ENCODE peak calls at places on chromosome 3, in seven cellular contexts. One of them, this sample, is unnamed.

GRCh38 chr3:100875239-100875638 is 118.0 kb downstream of the ABI3BP start:
- DNase-seq in uterus: peak; percentile 41
- DNase-seq in OCI-LY7: no peak
- DNase-seq in IMR-90: peak; percentile 88
- DNase-seq in CD4-positive, CD25-positive, alpha-beta regulatory T cell: no peak
- DNase-seq in ovary: peak; percentile 44
- DNase-seq in esophagus squamous epithelium: no peak
- DNase-seq in this sample: peak; percentile 70

GRCh38 chr3:188863999-188864406 is 307.8 kb upstream of the TPRG1 start:
- DNase-seq in uterus: no peak
- DNase-seq in OCI-LY7: no peak
- DNase-seq in IMR-90: peak; percentile 72
- DNase-seq in CD4-positive, CD25-positive, alpha-beta regulatory T cell: no peak
- DNase-seq in ovary: no peak
- DNase-seq in esophagus squamous epithelium: no peak
- DNase-seq in this sample: peak; percentile 53

GRCh38 chr3:140753865-140754754 is 76.2 kb downstream of the TRIM42 start:
- DNase-seq in uterus: no peak
- DNase-seq in OCI-LY7: peak; percentile 73
- DNase-seq in IMR-90: no peak
- DNase-seq in CD4-positive, CD25-positive, alpha-beta regulatory T cell: peak; percentile 5
- DNase-seq in ovary: no peak
- DNase-seq in esophagus squamous epithelium: no peak
- DNase-seq in this sample: no peak

GRCh38 chr3:195550723-195551122 is 7.6 kb upstream of the PPP1R2 start:
- DNase-seq in uterus: no peak
- DNase-seq in OCI-LY7: no peak
- DNase-seq in IMR-90: no peak
- DNase-seq in CD4-positive, CD25-positive, alpha-beta regulatory T cell: no peak
- DNase-seq in ovary: no peak
- DNase-seq in esophagus squamous epithelium: no peak
- DNase-seq in this sample: no peak

GRCh38 chr3:194206375-194206774 is 70.4 kb downstream of the HES1 start:
- DNase-seq in uterus: peak; percentile 80
- DNase-seq in OCI-LY7: no peak
- DNase-seq in IMR-90: peak; percentile 2
- DNase-seq in CD4-positive, CD25-positive, alpha-beta regulatory T cell: no peak
- DNase-seq in ovary: no peak
- DNase-seq in esophagus squamous epithelium: no peak
- DNase-seq in this sample: peak; percentile 52

GRCh38 chr3:64164309-64164708 is 61.0 kb downstream of the PRICKLE2 start:
- DNase-seq in uterus: no peak
- DNase-seq in OCI-LY7: no peak
- DNase-seq in IMR-90: no peak
- DNase-seq in CD4-positive, CD25-positive, alpha-beta regulatory T cell: no peak
- DNase-seq in ovary: no peak
- DNase-seq in esophagus squamous epithelium: no peak
- DNase-seq in this sample: no peak

GRCh38 chr3:10090181-10090580 is 17.9 kb downstream of the FANCD2OS start:
- DNase-seq in uterus: no peak
- DNase-seq in OCI-LY7: no peak
- DNase-seq in IMR-90: no peak
- DNase-seq in CD4-positive, CD25-positive, alpha-beta regulatory T cell: no peak
- DNase-seq in ovary: no peak
- DNase-seq in esophagus squamous epithelium: no peak
- DNase-seq in this sample: no peak

GRCh38 chr3:178588593-178588992 is 52.4 kb downstream of the KCNMB2 start:
- DNase-seq in uterus: no peak
- DNase-seq in OCI-LY7: no peak
- DNase-seq in IMR-90: no peak
- DNase-seq in CD4-positive, CD25-positive, alpha-beta regulatory T cell: no peak
- DNase-seq in ovary: no peak
- DNase-seq in esophagus squamous epithelium: no peak
- DNase-seq in this sample: no peak

GRCh38 chr3:68876112-68876713 is 56.1 kb downstream of the TAFA4 start:
- DNase-seq in uterus: no peak
- DNase-seq in OCI-LY7: peak; percentile 66
- DNase-seq in IMR-90: peak; percentile 74
- DNase-seq in CD4-positive, CD25-positive, alpha-beta regulatory T cell: peak; percentile 73
- DNase-seq in ovary: no peak
- DNase-seq in esophagus squamous epithelium: no peak
- DNase-seq in this sample: peak; percentile 82

GRCh38 chr3:15327941-15328340 is 4.4 kb downstream of the SH3BP5 start:
- DNase-seq in uterus: peak; percentile 55
- DNase-seq in OCI-LY7: peak; percentile 71
- DNase-seq in IMR-90: peak; percentile 43
- DNase-seq in CD4-positive, CD25-positive, alpha-beta regulatory T cell: peak; percentile 68
- DNase-seq in ovary: no peak
- DNase-seq in esophagus squamous epithelium: no peak
- DNase-seq in this sample: no peak

GRCh38 chr3:71517206-71517855 is 66.2 kb downstream of the FOXP1 start:
- DNase-seq in uterus: no peak
- DNase-seq in OCI-LY7: no peak
- DNase-seq in IMR-90: no peak
- DNase-seq in CD4-positive, CD25-positive, alpha-beta regulatory T cell: no peak
- DNase-seq in ovary: no peak
- DNase-seq in esophagus squamous epithelium: no peak
- DNase-seq in this sample: no peak

GRCh38 chr3:53320697-53321096 is 26.6 kb downstream of the DCP1A start:
- DNase-seq in uterus: no peak
- DNase-seq in OCI-LY7: no peak
- DNase-seq in IMR-90: peak; percentile 28
- DNase-seq in CD4-positive, CD25-positive, alpha-beta regulatory T cell: no peak
- DNase-seq in ovary: no peak
- DNase-seq in esophagus squamous epithelium: no peak
- DNase-seq in this sample: no peak

GRCh38 chr3:3625461-3626271 is 173.6 kb upstream of the LRRN1 start:
- DNase-seq in uterus: no peak
- DNase-seq in OCI-LY7: no peak
- DNase-seq in IMR-90: no peak
- DNase-seq in CD4-positive, CD25-positive, alpha-beta regulatory T cell: no peak
- DNase-seq in ovary: no peak
- DNase-seq in esophagus squamous epithelium: no peak
- DNase-seq in this sample: no peak

GRCh38 chr3:144496116-144496835 is 524.7 kb downstream of the DIPK2A start:
- DNase-seq in uterus: no peak
- DNase-seq in OCI-LY7: no peak
- DNase-seq in IMR-90: no peak
- DNase-seq in CD4-positive, CD25-positive, alpha-beta regulatory T cell: no peak
- DNase-seq in ovary: no peak
- DNase-seq in esophagus squamous epithelium: no peak
- DNase-seq in this sample: no peak

GRCh38 chr3:48765376-48765775 is 48.4 kb upstream of the IP6K2 start:
- DNase-seq in uterus: no peak
- DNase-seq in OCI-LY7: peak; percentile 28
- DNase-seq in IMR-90: no peak
- DNase-seq in CD4-positive, CD25-positive, alpha-beta regulatory T cell: peak; percentile 33
- DNase-seq in ovary: no peak
- DNase-seq in esophagus squamous epithelium: no peak
- DNase-seq in this sample: peak; percentile 26

GRCh38 chr3:43784640-43785011 is 93.9 kb downstream of the ABHD5 start:
- DNase-seq in uterus: no peak
- DNase-seq in OCI-LY7: no peak
- DNase-seq in IMR-90: no peak
- DNase-seq in CD4-positive, CD25-positive, alpha-beta regulatory T cell: no peak
- DNase-seq in ovary: no peak
- DNase-seq in esophagus squamous epithelium: no peak
- DNase-seq in this sample: no peak

GRCh38 chr3:190528721-190529120 is 14.8 kb downstream of the IL1RAP start:
- DNase-seq in uterus: no peak
- DNase-seq in OCI-LY7: no peak
- DNase-seq in IMR-90: no peak
- DNase-seq in CD4-positive, CD25-positive, alpha-beta regulatory T cell: no peak
- DNase-seq in ovary: no peak
- DNase-seq in esophagus squamous epithelium: no peak
- DNase-seq in this sample: no peak
- H3K4me1 ChIP-seq in uterus: peaks cover 4% of the 10 kb centered on the region
- H3K4me1 ChIP-seq in OCI-LY7: no peaks in the 10 kb centered on the region
- H3K4me1 ChIP-seq in IMR-90: peaks cover 13% of the 10 kb centered on the region
- H3K4me1 ChIP-seq in CD4-positive, CD25-positive, alpha-beta regulatory T cell: no peaks in the 10 kb centered on the region
- H3K4me1 ChIP-seq in ovary: peaks cover 3% of the 10 kb centered on the region
- H3K4me1 ChIP-seq in esophagus squamous epithelium: peaks cover 12% of the 10 kb centered on the region
- H3K4me1 ChIP-seq in this sample: peaks cover 21% of the 10 kb centered on the region

GRCh38 chr3:106728315-106728821 is 648.9 kb upstream of the CCDC54 start:
- DNase-seq in uterus: no peak
- DNase-seq in OCI-LY7: no peak
- DNase-seq in IMR-90: peak; percentile 98
- DNase-seq in CD4-positive, CD25-positive, alpha-beta regulatory T cell: no peak
- DNase-seq in ovary: no peak
- DNase-seq in esophagus squamous epithelium: no peak
- DNase-seq in this sample: no peak
- H3K4me3 ChIP-seq in uterus: no peak overlapping the region
- H3K4me3 ChIP-seq in OCI-LY7: no peak overlapping the region
- H3K4me3 ChIP-seq in IMR-90: peak overlapping the region; percentile 33
- H3K4me3 ChIP-seq in CD4-positive, CD25-positive, alpha-beta regulatory T cell: no peak overlapping the region
- H3K4me3 ChIP-seq in ovary: no peak overlapping the region
- H3K4me3 ChIP-seq in esophagus squamous epithelium: no peak overlapping the region
- H3K4me3 ChIP-seq in this sample: no peak overlapping the region

GRCh38 chr3:190044142-190044541 is 76.6 kb downstream of the P3H2 start:
- DNase-seq in uterus: no peak
- DNase-seq in OCI-LY7: no peak
- DNase-seq in IMR-90: peak; percentile 74
- DNase-seq in CD4-positive, CD25-positive, alpha-beta regulatory T cell: no peak
- DNase-seq in ovary: no peak
- DNase-seq in esophagus squamous epithelium: no peak
- DNase-seq in this sample: no peak
- H3K27ac ChIP-seq in uterus: no peak overlapping the region
- H3K27ac ChIP-seq in OCI-LY7: no peak overlapping the region
- H3K27ac ChIP-seq in IMR-90: no peak overlapping the region
- H3K27ac ChIP-seq in CD4-positive, CD25-positive, alpha-beta regulatory T cell: no peak overlapping the region
- H3K27ac ChIP-seq in ovary: no peak overlapping the region
- H3K27ac ChIP-seq in esophagus squamous epithelium: no peak overlapping the region
- H3K27ac ChIP-seq in this sample: peak overlapping the region; percentile 27

GRCh38 chr3:150434263-150434662 is 26.2 kb downstream of the TSC22D2 start:
- DNase-seq in uterus: no peak
- DNase-seq in OCI-LY7: no peak
- DNase-seq in IMR-90: no peak
- DNase-seq in CD4-positive, CD25-positive, alpha-beta regulatory T cell: no peak
- DNase-seq in ovary: no peak
- DNase-seq in esophagus squamous epithelium: no peak
- DNase-seq in this sample: no peak
- H3K4me1 ChIP-seq in uterus: peaks cover 5% of the 10 kb centered on the region
- H3K4me1 ChIP-seq in OCI-LY7: no peaks in the 10 kb centered on the region
- H3K4me1 ChIP-seq in IMR-90: peaks cover 5% of the 10 kb centered on the region
- H3K4me1 ChIP-seq in CD4-positive, CD25-positive, alpha-beta regulatory T cell: no peaks in the 10 kb centered on the region
- H3K4me1 ChIP-seq in ovary: no peaks in the 10 kb centered on the region
- H3K4me1 ChIP-seq in esophagus squamous epithelium: no peaks in the 10 kb centered on the region
- H3K4me1 ChIP-seq in this sample: peaks cover 27% of the 10 kb centered on the region

DNA sequence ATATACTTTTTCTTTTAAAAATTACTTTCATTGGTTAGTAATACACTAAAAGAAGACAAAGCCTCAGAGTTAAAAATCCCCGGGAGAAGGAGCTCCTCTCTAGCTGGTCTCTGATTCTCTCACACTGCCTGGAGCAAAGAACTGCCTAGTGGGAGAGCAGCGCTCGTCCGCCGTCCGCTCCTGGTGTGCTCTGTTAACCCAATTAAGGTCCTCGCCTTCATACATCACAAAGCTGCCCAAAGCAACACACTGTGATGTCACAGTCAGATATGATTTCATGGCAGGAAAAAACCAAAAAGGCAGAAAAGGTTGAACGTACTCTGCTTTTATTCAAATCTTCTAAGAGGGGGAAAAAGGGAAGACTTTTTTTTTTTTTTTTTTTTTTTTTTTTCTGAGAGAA is 114.9 kb downstream of the TIGIT start:
- DNase-seq in uterus: no peak
- DNase-seq in OCI-LY7: no peak
- DNase-seq in IMR-90: no peak
- DNase-seq in CD4-positive, CD25-positive, alpha-beta regulatory T cell: no peak
- DNase-seq in ovary: no peak
- DNase-seq in esophagus squamous epithelium: no peak
- DNase-seq in this sample: no peak
- H3K4me3 ChIP-seq in uterus: no peak overlapping the region
- H3K4me3 ChIP-seq in OCI-LY7: no peak overlapping the region
- H3K4me3 ChIP-seq in IMR-90: no peak overlapping the region
- H3K4me3 ChIP-seq in CD4-positive, CD25-positive, alpha-beta regulatory T cell: no peak overlapping the region
- H3K4me3 ChIP-seq in ovary: peak overlapping the region; percentile 4
- H3K4me3 ChIP-seq in esophagus squamous epithelium: no peak overlapping the region
- H3K4me3 ChIP-seq in this sample: no peak overlapping the region

DNA sequence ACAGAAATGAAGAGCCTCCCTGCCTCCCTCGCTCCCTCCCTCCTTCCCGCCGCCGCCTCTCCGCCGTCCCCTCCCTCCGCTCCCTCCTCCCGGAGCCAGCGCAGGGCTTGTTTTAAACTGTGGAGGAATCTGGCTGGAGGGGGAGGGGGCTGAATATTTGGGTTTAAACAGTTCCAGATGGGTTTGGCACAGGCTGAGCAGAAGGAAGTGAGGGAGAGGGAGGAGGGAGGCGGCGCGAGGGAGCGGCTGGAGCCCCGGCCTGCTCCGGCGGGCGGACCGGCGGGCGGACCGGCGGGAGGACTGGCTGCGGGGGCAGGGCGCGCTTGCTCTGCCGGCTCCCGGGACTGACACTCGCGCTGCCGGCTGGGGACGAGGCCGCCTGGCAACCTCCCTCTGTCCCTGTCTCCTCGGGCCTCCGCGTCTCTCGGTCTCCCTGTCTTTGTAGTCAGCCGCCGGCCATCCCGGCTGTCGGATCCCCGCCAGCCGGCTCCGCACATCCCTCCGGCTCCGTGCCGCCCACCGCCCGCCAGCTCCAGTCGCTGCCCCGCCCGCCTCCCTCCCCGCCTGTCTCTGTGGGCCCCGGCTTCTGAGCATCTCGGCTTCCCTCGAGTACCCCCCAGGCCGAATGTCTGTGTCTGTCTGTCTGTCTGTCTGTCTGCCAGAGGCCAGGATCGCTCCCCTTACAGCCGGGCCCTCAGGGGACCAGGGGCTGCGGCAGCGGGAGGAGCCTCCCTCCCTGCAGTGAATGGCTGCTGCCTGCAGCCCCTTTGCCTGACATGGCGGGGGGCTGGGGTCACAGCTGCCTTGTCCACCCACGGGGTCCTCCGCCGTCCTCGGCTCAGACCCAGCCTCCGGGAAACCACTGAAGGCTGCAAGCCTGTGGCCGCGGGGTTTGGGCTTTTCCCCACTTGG is 7.6 kb downstream of the EPHB3 start:
- DNase-seq in uterus: peak; percentile 93
- DNase-seq in OCI-LY7: no peak
- DNase-seq in IMR-90: peak; percentile 97
- DNase-seq in CD4-positive, CD25-positive, alpha-beta regulatory T cell: no peak
- DNase-seq in ovary: peak; percentile 93
- DNase-seq in esophagus squamous epithelium: peak; percentile 31
- DNase-seq in this sample: peak; percentile 98
- H3K27ac ChIP-seq in uterus: peak overlapping the region; percentile 81
- H3K27ac ChIP-seq in OCI-LY7: no peak overlapping the region
- H3K27ac ChIP-seq in IMR-90: peak overlapping the region; percentile 93
- H3K27ac ChIP-seq in CD4-positive, CD25-positive, alpha-beta regulatory T cell: no peak overlapping the region
- H3K27ac ChIP-seq in ovary: peak overlapping the region; percentile 66
- H3K27ac ChIP-seq in esophagus squamous epithelium: peak overlapping the region; percentile 88
- H3K27ac ChIP-seq in this sample: peak overlapping the region; percentile 83